ENCODE peak calls at places on chromosomes 7 and 10, in eight cellular contexts. F is endothelial cell; B is fibroblast of lung; P is A549; I is fibroblast of mammary gland; C is NB4; T is CD4-positive, alpha-beta T cell; D is lower leg skin. R is an unnamed sample.

GRCh38 chr7:143490719-143491306 is 13.1 kb downstream of the TAS2R41 start:
- DNase-seq in F (peak; percentile 32), B (no peak), P (no peak), I (peak; percentile 54), C (peak; percentile 54), T (no peak), D (no peak), R (no peak)

GRCh38 chr10:132302911-132303310 is 4.8 kb downstream of the STK32C start:
- DNase-seq in F (no peak), B (no peak), P (no peak), I (no peak), C (no peak), T (no peak), D (peak; percentile 82), R (no peak)

GRCh38 chr7:136278057-136278456 is 300.9 kb upstream of the MTPN start:
- DNase-seq in F (no peak), B (no peak), P (no peak), I (no peak), C (no peak), T (no peak), D (no peak), R (no peak)

GRCh38 chr7:27091125-27091524 is 4.7 kb downstream of the HOXA1 start:
- DNase-seq in F (no peak), B (no peak), P (no peak), I (no peak), C (no peak), T (no peak), D (no peak), R (no peak)

GRCh38 chr10:113030453-113030852 is 80.4 kb downstream of the TCF7L2 start:
- DNase-seq in F (no peak), B (peak; percentile 80), P (no peak), I (peak; percentile 67), C (no peak), T (no peak), D (peak; percentile 21), R (no peak)

GRCh38 chr10:18647945-18648344 is 3.4 kb downstream of the NSUN6 start:
- DNase-seq in F (no peak), B (no peak), P (no peak), I (no peak), C (no peak), T (no peak), D (no peak), R (no peak)

GRCh38 chr7:143892527-143893300 is 9.3 kb downstream of the TCAF1 start:
- DNase-seq in F (no peak), B (peak; percentile 40), P (no peak), I (peak; percentile 47), C (peak; percentile 64), T (no peak), D (no peak), R (no peak)

GRCh38 chr7:126445991-126446390 is 806.8 kb downstream of the GRM8 start:
- DNase-seq in F (no peak), B (no peak), P (no peak), I (no peak), C (no peak), T (no peak), D (no peak), R (no peak)

GRCh38 chr10:123988694-123989093 is 97.1 kb upstream of the CPXM2 start:
- DNase-seq in F (no peak), B (no peak), P (no peak), I (no peak), C (no peak), T (no peak), D (no peak), R (no peak)

GRCh38 chr10:102410427-102411073 is 8.0 kb downstream of the PSD start:
- DNase-seq in F (no peak), B (peak; percentile 28), P (no peak), I (no peak), C (no peak), T (peak; percentile 60), D (no peak), R (no peak)

GRCh38 chr10:122342293-122343134 is 32.0 kb upstream of the PLEKHA1 start:
- DNase-seq in F (peak; percentile 44), B (peak; percentile 29), P (peak; percentile 71), I (peak; percentile 68), C (peak; percentile 45), T (peak; percentile 48), D (peak; percentile 76), R (no peak)

GRCh38 chr10:103111918-103112877 is 80.9 kb downstream of the NT5C2 start:
- DNase-seq in F (no peak), B (no peak), P (no peak), I (no peak), C (no peak), T (no peak), D (no peak), R (no peak)

GRCh38 chr10:109911903-109912302 is 11.4 kb downstream of the XPNPEP1 start:
- DNase-seq in F (no peak), B (no peak), P (no peak), I (no peak), C (no peak), T (no peak), D (no peak), R (no peak)

GRCh38 chr10:50541317-50541716 is 82.4 kb downstream of the SGMS1 start:
- DNase-seq in F (no peak), B (no peak), P (no peak), I (peak; percentile 12), C (no peak), T (no peak), D (no peak), R (no peak)

DNA sequence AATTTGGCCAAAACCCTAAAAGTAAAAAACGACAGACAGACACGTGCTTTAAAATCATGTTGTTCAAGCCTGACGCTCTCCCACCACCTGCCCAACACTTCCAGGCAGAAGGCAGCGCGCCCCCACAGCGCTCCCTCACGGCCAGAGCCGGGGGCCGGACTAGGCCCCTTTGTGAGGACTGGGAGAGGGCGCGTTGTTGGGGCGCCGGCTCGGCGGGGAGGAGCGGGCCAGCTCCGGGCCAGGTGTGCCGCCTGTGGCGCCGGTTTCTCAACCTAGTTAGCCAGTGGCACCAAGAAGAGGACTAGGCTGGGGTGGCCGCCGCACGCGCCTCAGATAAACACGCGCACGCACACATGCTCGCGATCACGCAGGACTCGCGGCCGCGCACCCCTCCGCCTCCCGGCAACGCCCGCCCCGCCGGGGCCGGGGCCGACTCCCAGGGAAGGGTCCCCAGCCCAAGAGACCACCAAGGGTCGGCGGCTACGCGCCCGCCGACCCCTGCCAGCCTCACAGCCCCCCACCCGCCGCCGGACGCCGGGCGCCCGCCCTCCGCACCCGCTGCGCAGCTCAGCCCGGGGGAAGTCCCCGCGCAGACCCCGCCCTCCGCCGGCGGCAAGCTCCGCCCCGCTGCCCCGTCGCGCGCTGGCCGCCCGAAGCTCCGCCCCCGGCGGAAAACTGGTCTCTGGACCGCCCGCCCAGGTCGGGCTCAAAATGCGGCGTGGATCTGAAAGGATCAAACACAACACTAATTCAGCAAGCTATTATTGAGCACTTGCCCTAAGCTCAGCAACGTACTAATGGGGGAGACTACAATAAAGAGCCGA is at the start of gene IMMP2L:
- DNase-seq in F (peak; percentile 92), B (peak; percentile 78), P (peak; percentile 69), I (peak; percentile 79), C (peak; percentile 91), T (peak; percentile 87), D (peak; percentile 97), R (peak; percentile 95)
- TF ChIP-seq CTCF in F (no peak), B (peak; percentile 12), P (peak; percentile 66), I (no peak), C (peak; percentile 34), T (no peak), D (no peak), R (peak; percentile 50)

DNA sequence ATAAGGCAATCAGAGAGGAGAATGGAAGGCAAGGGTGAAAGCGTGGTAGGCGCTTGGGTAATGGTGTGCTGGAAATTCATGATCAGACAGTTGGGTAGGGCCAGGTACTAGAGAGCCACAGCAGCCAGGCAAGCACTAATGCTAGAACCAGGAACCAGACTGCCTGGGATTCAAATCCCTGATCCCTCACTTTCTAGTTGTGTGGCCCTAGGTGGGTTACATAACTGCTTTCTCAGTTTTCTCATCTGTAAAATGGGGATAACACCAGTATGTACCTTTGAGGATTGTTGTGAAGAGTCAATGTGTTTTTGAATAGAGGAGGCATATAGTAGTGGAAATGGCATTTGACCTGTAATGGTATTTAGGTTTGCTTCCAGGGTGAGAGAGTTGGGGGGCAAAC is 225.9 kb downstream of the LRMDA start:
- DNase-seq in F (no peak), B (no peak), P (no peak), I (no peak), C (no peak), T (no peak), D (no peak), R (no peak)
- TF ChIP-seq CTCF in F (no peak), B (no peak), P (no peak), I (no peak), C (no peak), T (no peak), D (no peak), R (no peak)

DNA sequence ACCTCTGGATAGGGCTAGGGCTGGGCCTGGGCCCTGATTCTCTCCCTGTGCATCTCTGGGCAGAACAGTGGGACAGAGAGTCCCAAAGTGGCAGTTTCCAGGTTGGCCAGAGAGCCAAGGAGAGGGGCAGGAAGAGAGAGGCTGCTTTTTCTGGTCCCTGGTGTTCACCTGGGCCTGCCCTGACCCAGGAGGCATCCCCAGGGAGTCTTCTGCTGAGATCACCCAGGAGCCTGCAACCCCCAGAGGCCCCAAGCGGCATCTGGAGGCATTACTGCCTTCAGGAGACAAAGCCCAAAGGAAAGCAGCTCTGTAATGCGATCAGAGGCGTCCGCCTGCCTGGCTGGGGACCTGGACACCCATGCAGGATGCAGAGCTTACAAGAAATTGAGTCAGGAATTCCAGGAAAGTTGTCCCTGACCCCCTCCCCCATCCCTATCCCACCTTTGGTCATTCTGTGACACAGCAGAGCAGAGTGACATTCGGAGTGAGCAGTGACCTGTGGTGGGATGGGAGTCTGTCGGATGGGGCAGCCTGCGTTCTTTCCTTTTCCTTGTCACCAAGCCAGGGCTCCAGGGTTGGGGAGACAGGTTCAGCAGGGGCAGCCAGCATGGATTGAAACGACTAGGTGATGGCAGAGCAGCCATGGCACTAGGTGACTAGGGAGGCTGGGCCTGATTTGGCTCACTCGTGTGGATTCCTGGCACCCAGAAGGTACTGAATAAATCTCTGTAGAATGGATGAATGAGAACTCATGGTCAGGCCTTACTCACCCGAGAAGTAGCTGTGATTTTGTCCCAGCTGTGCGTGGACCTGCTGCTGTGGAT is 10.4 kb downstream of the UNC5B start:
- DNase-seq in F (no peak), B (peak; percentile 79), P (no peak), I (peak; percentile 44), C (no peak), T (no peak), D (peak; percentile 79), R (no peak)
- TF ChIP-seq CTCF in F (peak; percentile 17), B (no peak), P (no peak), I (no peak), C (no peak), T (no peak), D (no peak), R (no peak)

DNA sequence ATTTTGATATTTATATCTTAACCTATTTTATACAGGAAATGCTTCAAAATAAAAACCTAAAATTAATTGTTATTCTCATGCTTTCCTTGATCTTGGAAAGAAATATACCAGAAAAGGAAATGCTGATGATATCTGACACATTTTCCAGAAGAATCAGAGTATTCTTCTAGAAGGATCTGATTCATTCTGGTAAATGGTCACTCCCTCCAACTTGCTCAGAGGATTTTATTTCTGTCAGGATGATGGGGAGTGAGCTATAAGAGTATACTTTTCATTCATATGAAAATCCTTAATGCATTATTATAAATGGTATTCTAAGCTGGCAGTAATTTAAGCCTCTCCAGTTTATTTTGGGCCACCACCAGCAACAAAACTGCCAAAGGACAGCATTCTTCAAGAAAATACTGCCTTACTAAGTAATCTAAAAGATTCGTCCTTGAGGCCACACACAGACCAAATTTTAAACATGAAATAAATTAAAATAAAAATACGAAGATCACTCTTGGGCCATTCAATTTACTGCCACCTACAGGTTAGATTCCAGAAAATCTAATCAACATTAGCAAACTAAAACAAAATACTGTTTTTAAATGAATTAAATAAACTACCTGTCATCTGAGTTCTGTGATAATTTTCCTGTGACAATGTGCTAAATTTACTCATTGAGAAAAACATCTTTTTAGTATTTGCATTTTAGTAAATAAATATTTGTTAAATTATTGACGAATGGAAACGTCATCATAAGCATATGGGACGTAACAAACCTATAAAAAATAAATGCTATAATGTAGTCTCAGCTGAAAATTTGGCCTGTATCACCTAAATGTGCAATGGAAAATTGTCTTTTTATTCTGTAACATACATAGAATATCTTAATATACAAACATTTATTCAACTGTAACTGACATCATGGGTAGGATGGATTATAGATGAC is 71.9 kb downstream of the ITGB8 start:
- DNase-seq in F (no peak), B (peak; percentile 14), P (no peak), I (peak; percentile 23), C (no peak), T (no peak), D (no peak), R (no peak)
- TF ChIP-seq CTCF in F (peak; percentile 49), B (peak; percentile 7), P (peak; percentile 57), I (peak; percentile 51), C (peak; percentile 11), T (no peak), D (no peak), R (peak; percentile 57)

R was measured in osteocyte.